ENCODE peak calls at places on chromosomes 13 and 19, in eight cellular contexts. N is pancreas, L is colonic mucosa, O is transverse colon, A is gastrocnemius medialis, R is upper lobe of right lung, M is psoas muscle, T is tibial nerve. J is an unnamed sample. For H3K9me3 and H3K4me1, the result is how much of the 10 kb centered on the place peaks cover.

GRCh38 chr19:16369664-16370576 is 45.3 kb downstream of the KLF2 start:
- DNase-seq in N (no peak), L (no peak), O (no peak), A (no peak), R (peak), M (peak), T (no peak), J (no peak)

GRCh38 chr13:110412132-110412912 is 105.2 kb downstream of the COL4A2 start:
- DNase-seq in N (peak), L (peak), O (peak), A (peak), R (peak), M (peak), T (peak), J (peak)

GRCh38 chr19:30214651-30215051 is 157.5 kb upstream of the ZNF536 start:
- DNase-seq in N (no peak), L (no peak), O (no peak), A (no peak), R (no peak), M (no peak), T (no peak), J (no peak)

GRCh38 chr19:41426952-41427646 is at the start of gene B3GNT8:
- DNase-seq in N (peak), L (peak), O (peak), A (peak), R (peak), M (peak), T (peak), J (peak)

GRCh38 chr19:1789282-1790020 is 22.6 kb downstream of the ATP8B3 start:
- DNase-seq in N (peak), L (no peak), O (no peak), A (no peak), R (no peak), M (no peak), T (no peak), J (no peak)

GRCh38 chr13:112903606-112904195 is 65.3 kb upstream of the MCF2L start:
- DNase-seq in N (no peak), L (no peak), O (no peak), A (no peak), R (no peak), M (no peak), T (no peak), J (no peak)

GRCh38 chr13:50911937-50912624 is 2.5 kb downstream of the RNASEH2B start:
- DNase-seq in N (peak), L (peak), O (peak), A (peak), R (peak), M (peak), T (peak), J (peak)

GRCh38 chr13:95455782-95456181 is 96.7 kb upstream of the CLDN10 start:
- DNase-seq in N (no peak), L (no peak), O (no peak), A (no peak), R (no peak), M (no peak), T (no peak), J (no peak)

GRCh38 chr19:15107056-15108010 is at the start of gene SYDE1:
- DNase-seq in N (no peak), L (no peak), O (no peak), A (no peak), R (no peak), M (peak), T (no peak), J (no peak)

GRCh38 chr19:16470911-16471811 is 609 bp downstream of the EPS15L1 start:
- DNase-seq in N (peak), L (peak), O (peak), A (no peak), R (no peak), M (peak), T (no peak), J (no peak)

GRCh38 chr13:92175330-92175729 is 776.9 kb downstream of the GPC5 start:
- DNase-seq in N (no peak), L (peak), O (no peak), A (no peak), R (no peak), M (no peak), T (no peak), J (no peak)

GRCh38 chr19:686589-687297 is 8.5 kb downstream of the PRSS57 start:
- DNase-seq in N (no peak), L (no peak), O (no peak), A (no peak), R (no peak), M (no peak), T (no peak), J (no peak)

GRCh38 chr13:111639994-111640393 is 319.6 kb downstream of the TEX29 start:
- DNase-seq in N (no peak), L (no peak), O (no peak), A (no peak), R (no peak), M (peak), T (no peak), J (no peak)

GRCh38 chr13:26017932-26018690 is 33.7 kb downstream of the SHISA2 start:
- DNase-seq in N (no peak), L (no peak), O (no peak), A (no peak), R (no peak), M (no peak), T (no peak), J (no peak)

DNA sequence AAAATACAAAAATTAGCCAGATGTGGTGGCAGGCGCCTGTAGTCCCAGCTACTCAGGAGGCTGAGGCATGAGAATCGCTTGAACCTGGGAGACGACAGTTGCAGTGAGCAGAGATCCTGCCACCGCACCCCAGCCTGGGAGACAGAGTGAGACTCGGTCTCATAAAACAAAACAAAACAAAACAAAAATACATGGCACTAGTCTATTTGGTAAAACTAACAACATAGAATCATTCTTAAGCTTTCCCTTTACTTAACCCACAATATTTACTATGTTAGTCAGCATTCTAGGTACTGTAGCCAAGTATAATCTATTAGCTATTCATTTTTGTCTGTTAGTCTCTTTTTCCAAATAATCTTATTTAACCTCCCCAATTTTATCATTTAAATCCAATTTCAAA is 1482.8 kb downstream of the SLITRK5 start:
- DNase-seq in N (no peak), L (no peak), O (no peak), A (no peak), R (no peak), M (no peak), T (no peak), J (no peak)
- H3K9me3 ChIP-seq in N (under half), L (under half), O (under half), A (under half), R (under half), M (under half), T (under half), J (under half)

DNA sequence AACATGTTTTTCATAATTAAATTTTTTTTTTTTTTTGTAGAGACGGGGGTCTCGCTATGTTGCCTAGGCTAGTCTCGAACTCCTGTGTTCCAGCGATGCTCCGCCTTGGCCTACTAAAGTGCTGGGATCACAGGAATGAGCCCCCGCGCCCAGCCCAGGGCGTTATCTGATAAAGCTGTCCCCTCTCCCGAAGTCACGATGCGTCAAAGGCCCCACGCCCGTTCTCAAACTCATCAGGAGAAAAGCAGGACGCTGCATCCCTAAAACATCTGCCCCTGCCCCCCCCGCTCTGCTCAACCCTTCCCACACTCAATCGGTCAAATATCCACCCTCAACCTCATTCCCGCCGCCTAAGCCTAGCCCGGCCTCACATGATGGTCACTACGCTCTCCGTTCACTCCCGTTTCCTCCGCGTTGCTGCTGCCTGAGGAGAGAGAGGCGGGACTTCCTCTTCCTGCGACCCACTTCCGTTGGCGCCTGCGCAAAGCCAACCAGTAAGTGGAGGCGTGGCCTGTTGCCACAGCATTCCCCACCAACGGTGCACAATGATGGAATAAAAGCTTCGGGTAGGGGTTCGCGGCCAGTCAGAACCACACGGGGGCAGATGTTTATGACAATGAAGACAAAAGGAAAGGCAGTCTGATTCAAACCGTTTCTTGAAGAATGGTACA is at the start of gene SNRPD2:
- DNase-seq in N (peak), L (peak), O (peak), A (peak), R (peak), M (peak), T (peak), J (peak)
- TF ChIP-seq CTCF in N (no peak), L (no peak), O (no peak), A (no peak), R (peak), M (no peak), T (no peak), J (peak)

GRCh38 chr19:56110515-56111448 is 10.3 kb downstream of the ZNF787 start:
- DNase-seq in N (peak), L (peak), O (peak), A (no peak), R (no peak), M (peak), T (no peak), J (peak)
- H3K4me1 ChIP-seq in N (half or more), L (under half), O (half or more), A (half or more), R (half or more), M (half or more), T (half or more), J (half or more)

GRCh38 chr19:57559404-57560025 is at the start of gene ZNF550:
- DNase-seq in N (peak), L (peak), O (peak), A (peak), R (peak), M (peak), T (peak), J (peak)

GRCh38 chr19:57559008-57559403 is 657 bp downstream of the ZNF550 start:
- DNase-seq in N (no peak), L (peak), O (peak), A (no peak), R (no peak), M (no peak), T (no peak), J (peak)

GRCh38 chr19:57558525-57558924 is 1.1 kb downstream of the ZNF550 start:
- DNase-seq in N (no peak), L (no peak), O (no peak), A (no peak), R (no peak), M (no peak), T (no peak), J (no peak)

GRCh38 chr19:57563547-57563946 is 3.9 kb upstream of the ZNF550 start:
- DNase-seq in N (no peak), L (no peak), O (no peak), A (no peak), R (no peak), M (no peak), T (no peak), J (no peak)

DNA sequence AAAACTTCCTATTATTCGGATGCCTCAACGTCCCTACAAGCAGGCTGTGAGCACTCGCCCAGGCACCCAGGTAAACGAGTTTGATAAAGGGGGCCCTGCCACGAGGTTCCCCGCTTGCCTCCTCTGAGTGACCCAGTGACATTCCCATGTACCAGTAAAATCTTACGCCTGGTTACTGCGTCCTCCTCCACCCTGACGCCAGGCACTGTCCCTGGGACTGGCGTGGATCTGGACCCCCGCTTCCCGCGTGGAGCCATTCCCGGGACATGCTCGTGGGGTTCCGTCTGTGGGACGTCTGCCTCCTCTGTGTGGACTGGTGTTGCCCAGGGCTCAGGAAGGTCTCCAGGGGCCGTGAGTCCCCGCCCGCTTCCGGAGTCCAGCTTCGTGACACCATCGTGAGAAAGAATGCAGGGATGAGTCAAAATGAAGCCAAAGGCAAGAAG is 407 bp upstream of the ZNF550 start:
- DNase-seq in N (peak), L (no peak), O (no peak), A (no peak), R (no peak), M (peak), T (no peak), J (peak)
- H3K9me3 ChIP-seq in N (under half), L (under half), O (under half), A (under half), R (under half), M (under half), T (under half), J (half or more)

GRCh38 chr13:98877936-98878335 is 99.9 kb downstream of the DOCK9 start:
- DNase-seq in N (no peak), L (no peak), O (no peak), A (no peak), R (no peak), M (no peak), T (no peak), J (no peak)

GRCh38 chr13:98879965-98880364 is 97.9 kb downstream of the DOCK9 start:
- DNase-seq in N (no peak), L (no peak), O (no peak), A (peak), R (no peak), M (peak), T (no peak), J (no peak)

GRCh38 chr13:98880673-98881072 is 97.2 kb downstream of the DOCK9 start:
- DNase-seq in N (no peak), L (no peak), O (no peak), A (no peak), R (no peak), M (no peak), T (no peak), J (no peak)

GRCh38 chr13:98878421-98879126 is 99.3 kb downstream of the DOCK9 start:
- DNase-seq in N (no peak), L (no peak), O (no peak), A (no peak), R (no peak), M (no peak), T (no peak), J (no peak)

GRCh38 chr13:98879127-98879520 is 98.7 kb downstream of the DOCK9 start:
- DNase-seq in N (no peak), L (no peak), O (no peak), A (no peak), R (no peak), M (no peak), T (no peak), J (no peak)
- TF ChIP-seq CTCF in N (no peak), L (no peak), O (no peak), A (no peak), R (no peak), M (no peak), T (no peak), J (no peak)

GRCh38 chr19:46955114-46955812 is 64.4 kb upstream of the NPAS1 start:
- DNase-seq in N (no peak), L (no peak), O (no peak), A (no peak), R (no peak), M (no peak), T (no peak), J (no peak)
- H3K4me1 ChIP-seq in N (under half), L (under half), O (under half), A (under half), R (half or more), M (under half), T (half or more), J (under half)